ENCODE peak calls at places on chromosome 15, in four cellular contexts. R is frontal cortex, E is SW480, Q is A172. Y is an unnamed sample.

GRCh38 chr15:93587046-93587445 is 498.0 kb upstream of the RGMA start:
- DNase-seq in E (no peak), R (no peak), Q (no peak), Y (no peak)

GRCh38 chr15:47972738-47973137 is 148.1 kb upstream of the SLC24A5 start:
- DNase-seq in Q (no peak), E (no peak), R (no peak), Y (no peak)

GRCh38 chr15:45704329-45705249 is 69.8 kb downstream of the SQOR start:
- DNase-seq in E (no peak), Q (no peak), R (no peak), Y (no peak)

GRCh38 chr15:75335705-75336355 is at the start of gene COMMD4:
- DNase-seq in R (peak; percentile 73), E (peak; percentile 90), Q (peak; percentile 90), Y (peak; percentile 97)

GRCh38 chr15:62649793-62650420 is 392.6 kb upstream of the TPM1 start:
- DNase-seq in E (no peak), R (peak; percentile 32), Q (peak; percentile 11), Y (no peak)

GRCh38 chr15:34682673-34683072 is 72.1 kb downstream of the GJD2 start:
- DNase-seq in E (peak; percentile 35), Q (no peak), R (no peak), Y (no peak)

GRCh38 chr15:83282859-83283812 is 1.3 kb downstream of the BNC1 start:
- DNase-seq in E (no peak), Q (no peak), R (peak; percentile 24), Y (peak; percentile 55)

GRCh38 chr15:95839367-95839782 is 491.1 kb upstream of the NR2F2 start:
- DNase-seq in Q (no peak), E (no peak), R (no peak), Y (no peak)

GRCh38 chr15:59247364-59247763 is 40.7 kb downstream of the LDHAL6B start:
- DNase-seq in Q (peak; percentile 67), E (peak; percentile 63), R (peak; percentile 43), Y (peak; percentile 55)

GRCh38 chr15:79953951-79954444 is 17.0 kb downstream of the BCL2A1 start:
- DNase-seq in Q (no peak), R (no peak), E (no peak), Y (no peak)

GRCh38 chr15:100291106-100291505 is 50.7 kb downstream of the ADAMTS17 start:
- DNase-seq in Q (peak; percentile 38), E (peak; percentile 33), R (no peak), Y (no peak)

GRCh38 chr15:90046846-90047481 is 45.8 kb downstream of the ZNF710 start:
- DNase-seq in Q (no peak), E (no peak), R (peak; percentile 34), Y (no peak)

GRCh38 chr15:72198410-72199270 is 1.1 kb upstream of the GRAMD2A start:
- DNase-seq in Q (no peak), R (no peak), E (no peak), Y (no peak)

GRCh38 chr15:92947071-92947730 is 47.1 kb downstream of the CHD2 start:
- DNase-seq in E (no peak), Q (no peak), R (no peak), Y (no peak)

GRCh38 chr15:88284441-88285106 is 28.0 kb upstream of the NTRK3 start:
- DNase-seq in E (no peak), R (no peak), Q (no peak), Y (no peak)

GRCh38 chr15:71110800-71111565 is 4.3 kb upstream of the THSD4 start:
- DNase-seq in E (no peak), Q (no peak), R (no peak), Y (peak; percentile 17)

GRCh38 chr15:48358229-48358641 is 27.0 kb downstream of the DUT start:
- DNase-seq in E (peak; percentile 44), R (peak; percentile 30), Q (peak; percentile 45), Y (no peak)

GRCh38 chr15:100714749-100715342 is 112.5 kb downstream of the ASB7 start:
- DNase-seq in E (no peak), Q (no peak), R (no peak), Y (peak; percentile 69)

GRCh38 chr15:64070965-64071851 is 22.4 kb downstream of the CIAO2A start:
- DNase-seq in R (no peak), E (no peak), Q (peak; percentile 91), Y (peak; percentile 73)

GRCh38 chr15:78937132-78937739 is 7.6 kb downstream of the CTSH start:
- DNase-seq in E (no peak), R (no peak), Q (no peak), Y (no peak)

GRCh38 chr15:70504305-70504951 is 258.9 kb downstream of the UACA start:
- DNase-seq in E (peak; percentile 52), R (no peak), Q (peak; percentile 53), Y (peak; percentile 77)

GRCh38 chr15:34708422-34708821 is 46.4 kb downstream of the GJD2 start:
- DNase-seq in Q (peak; percentile 47), R (peak; percentile 34), E (peak; percentile 38), Y (no peak)

GRCh38 chr15:88043396-88043795 is 213.1 kb downstream of the NTRK3 start:
- DNase-seq in R (no peak), E (no peak), Q (no peak), Y (no peak)

GRCh38 chr15:68210821-68211655 is 5.9 kb upstream of the CALML4 start:
- DNase-seq in R (peak; percentile 83), Q (no peak), E (no peak), Y (peak; percentile 35)

GRCh38 chr15:29934251-29934650 is 112.0 kb upstream of the TJP1 start:
- DNase-seq in Q (peak; percentile 77), R (no peak), E (peak; percentile 82), Y (peak; percentile 63)

GRCh38 chr15:68354923-68355322 is 77.0 kb downstream of the ITGA11 start:
- DNase-seq in Q (peak; percentile 96), E (peak; percentile 79), R (no peak), Y (peak; percentile 90)

GRCh38 chr15:56082263-56082761 is 88.9 kb upstream of the NEDD4 start:
- DNase-seq in E (no peak), R (no peak), Q (no peak), Y (no peak)

GRCh38 chr15:48553559-48553958 is 92.0 kb downstream of the FBN1 start:
- DNase-seq in Q (no peak), E (no peak), R (no peak), Y (no peak)

GRCh38 chr15:58442122-58442521 is 10.3 kb downstream of the LIPC start:
- DNase-seq in R (no peak), Q (no peak), E (no peak), Y (no peak)

GRCh38 chr15:72538931-72539330 is 64.8 kb downstream of the ARIH1 start:
- DNase-seq in E (no peak), R (no peak), Q (no peak), Y (no peak)

Y was measured in MG63.